ENCODE peak calls at places on chromosomes 6 and 20, in six cellular contexts. One of them, this sample, is unnamed.

GRCh38 chr6:116695398-116695797 is 14.4 kb downstream of the KPNA5 start:
- DNase-seq in mesenchymal stem cell: peak
- DNase-seq in neuronal stem cell: no peak
- DNase-seq in H1: no peak
- DNase-seq in IMR-90: no peak
- DNase-seq in trophoblast cell: no peak
- DNase-seq in this sample: no peak

GRCh38 chr6:46271107-46271506 is 100.3 kb upstream of the ENPP5 start:
- DNase-seq in mesenchymal stem cell: no peak
- DNase-seq in neuronal stem cell: no peak
- DNase-seq in H1: no peak
- DNase-seq in IMR-90: no peak
- DNase-seq in trophoblast cell: no peak
- DNase-seq in this sample: no peak

GRCh38 chr6:113763311-113763766 is 93.8 kb upstream of the MARCKS start:
- DNase-seq in mesenchymal stem cell: no peak
- DNase-seq in neuronal stem cell: no peak
- DNase-seq in H1: no peak
- DNase-seq in IMR-90: peak
- DNase-seq in trophoblast cell: peak
- DNase-seq in this sample: no peak

GRCh38 chr6:11778648-11779307 is at the start of gene ADTRP:
- DNase-seq in mesenchymal stem cell: no peak
- DNase-seq in neuronal stem cell: no peak
- DNase-seq in H1: no peak
- DNase-seq in IMR-90: no peak
- DNase-seq in trophoblast cell: no peak
- DNase-seq in this sample: no peak

GRCh38 chr6:90328004-90328403 is 31.4 kb upstream of the BACH2 start:
- DNase-seq in mesenchymal stem cell: peak
- DNase-seq in neuronal stem cell: no peak
- DNase-seq in H1: no peak
- DNase-seq in IMR-90: peak
- DNase-seq in trophoblast cell: no peak
- DNase-seq in this sample: no peak

GRCh38 chr6:93751969-93752368 is 332.6 kb upstream of the EPHA7 start:
- DNase-seq in mesenchymal stem cell: peak
- DNase-seq in neuronal stem cell: peak
- DNase-seq in H1: no peak
- DNase-seq in IMR-90: no peak
- DNase-seq in trophoblast cell: no peak
- DNase-seq in this sample: no peak

GRCh38 chr6:156857573-156857972 is 80.4 kb downstream of the ARID1B start:
- DNase-seq in mesenchymal stem cell: peak
- DNase-seq in neuronal stem cell: no peak
- DNase-seq in H1: no peak
- DNase-seq in IMR-90: peak
- DNase-seq in trophoblast cell: peak
- DNase-seq in this sample: no peak

GRCh38 chr6:128507337-128508310 is 12.8 kb downstream of the PTPRK start:
- DNase-seq in mesenchymal stem cell: peak
- DNase-seq in neuronal stem cell: no peak
- DNase-seq in H1: no peak
- DNase-seq in IMR-90: peak
- DNase-seq in trophoblast cell: peak
- DNase-seq in this sample: no peak

GRCh38 chr20:3739054-3739925 is 6.8 kb downstream of the HSPA12B start:
- DNase-seq in mesenchymal stem cell: no peak
- DNase-seq in neuronal stem cell: no peak
- DNase-seq in H1: no peak
- DNase-seq in IMR-90: no peak
- DNase-seq in trophoblast cell: no peak
- DNase-seq in this sample: peak

GRCh38 chr20:59159091-59159821 is 4.4 kb upstream of the ZNF831 start:
- DNase-seq in mesenchymal stem cell: no peak
- DNase-seq in neuronal stem cell: no peak
- DNase-seq in H1: peak
- DNase-seq in IMR-90: no peak
- DNase-seq in trophoblast cell: no peak
- DNase-seq in this sample: peak

GRCh38 chr20:58840816-58841538 is 9.7 kb downstream of the GNAS-AS1 start:
- DNase-seq in mesenchymal stem cell: no peak
- DNase-seq in neuronal stem cell: no peak
- DNase-seq in H1: no peak
- DNase-seq in IMR-90: no peak
- DNase-seq in trophoblast cell: no peak
- DNase-seq in this sample: no peak

GRCh38 chr20:50415516-50416268 is 94.5 kb upstream of the PTPN1 start:
- DNase-seq in mesenchymal stem cell: peak
- DNase-seq in neuronal stem cell: no peak
- DNase-seq in H1: peak
- DNase-seq in IMR-90: peak
- DNase-seq in trophoblast cell: peak
- DNase-seq in this sample: peak

GRCh38 chr6:2876210-2877056 is 26.7 kb downstream of the SERPINB9 start:
- DNase-seq in mesenchymal stem cell: peak
- DNase-seq in neuronal stem cell: no peak
- DNase-seq in H1: no peak
- DNase-seq in IMR-90: peak
- DNase-seq in trophoblast cell: peak
- DNase-seq in this sample: no peak

GRCh38 chr6:112216699-112217551 is 37.4 kb downstream of the LAMA4 start:
- DNase-seq in mesenchymal stem cell: peak
- DNase-seq in neuronal stem cell: no peak
- DNase-seq in H1: no peak
- DNase-seq in IMR-90: peak
- DNase-seq in trophoblast cell: peak
- DNase-seq in this sample: no peak

GRCh38 chr20:24132246-24132645 is 143.7 kb upstream of the GGTLC1 start:
- DNase-seq in mesenchymal stem cell: no peak
- DNase-seq in neuronal stem cell: no peak
- DNase-seq in H1: no peak
- DNase-seq in IMR-90: no peak
- DNase-seq in trophoblast cell: peak
- DNase-seq in this sample: no peak

GRCh38 chr6:71457883-71458282 is 169.3 kb downstream of the OGFRL1 start:
- DNase-seq in mesenchymal stem cell: no peak
- DNase-seq in neuronal stem cell: no peak
- DNase-seq in H1: no peak
- DNase-seq in IMR-90: no peak
- DNase-seq in trophoblast cell: no peak
- DNase-seq in this sample: no peak

GRCh38 chr20:58553841-58554240 is 38.6 kb upstream of the APCDD1L start:
- DNase-seq in mesenchymal stem cell: no peak
- DNase-seq in neuronal stem cell: no peak
- DNase-seq in H1: no peak
- DNase-seq in IMR-90: peak
- DNase-seq in trophoblast cell: no peak
- DNase-seq in this sample: peak

GRCh38 chr20:8330785-8331699 is 199.0 kb downstream of the PLCB1 start:
- DNase-seq in mesenchymal stem cell: no peak
- DNase-seq in neuronal stem cell: no peak
- DNase-seq in H1: no peak
- DNase-seq in IMR-90: no peak
- DNase-seq in trophoblast cell: no peak
- DNase-seq in this sample: no peak

GRCh38 chr6:68776382-68776781 is 141.3 kb downstream of the ADGRB3 start:
- DNase-seq in mesenchymal stem cell: no peak
- DNase-seq in neuronal stem cell: no peak
- DNase-seq in H1: no peak
- DNase-seq in IMR-90: no peak
- DNase-seq in trophoblast cell: no peak
- DNase-seq in this sample: no peak

GRCh38 chr6:144063744-144064401 is 31.5 kb downstream of the SF3B5 start:
- DNase-seq in mesenchymal stem cell: peak
- DNase-seq in neuronal stem cell: peak
- DNase-seq in H1: peak
- DNase-seq in IMR-90: no peak
- DNase-seq in trophoblast cell: peak
- DNase-seq in this sample: peak

GRCh38 chr6:49556429-49556837 is 6.0 kb downstream of the C6orf141 start:
- DNase-seq in mesenchymal stem cell: peak
- DNase-seq in neuronal stem cell: no peak
- DNase-seq in H1: no peak
- DNase-seq in IMR-90: peak
- DNase-seq in trophoblast cell: peak
- DNase-seq in this sample: no peak

GRCh38 chr6:112041535-112041934 is 12.4 kb upstream of the CCN6 start:
- DNase-seq in mesenchymal stem cell: no peak
- DNase-seq in neuronal stem cell: no peak
- DNase-seq in H1: no peak
- DNase-seq in IMR-90: no peak
- DNase-seq in trophoblast cell: no peak
- DNase-seq in this sample: no peak

GRCh38 chr6:4970739-4971395 is 33.0 kb downstream of the RPP40 start:
- DNase-seq in mesenchymal stem cell: no peak
- DNase-seq in neuronal stem cell: no peak
- DNase-seq in H1: no peak
- DNase-seq in IMR-90: no peak
- DNase-seq in trophoblast cell: no peak
- DNase-seq in this sample: no peak

GRCh38 chr6:41306187-41306854 is 19.8 kb upstream of the TREM1 start:
- DNase-seq in mesenchymal stem cell: peak
- DNase-seq in neuronal stem cell: peak
- DNase-seq in H1: no peak
- DNase-seq in IMR-90: peak
- DNase-seq in trophoblast cell: peak
- DNase-seq in this sample: peak

GRCh38 chr6:142474446-142475289 is 172.9 kb downstream of the ADGRG6 start:
- DNase-seq in mesenchymal stem cell: peak
- DNase-seq in neuronal stem cell: peak
- DNase-seq in H1: peak
- DNase-seq in IMR-90: peak
- DNase-seq in trophoblast cell: peak
- DNase-seq in this sample: peak

GRCh38 chr6:3359973-3360726 is 96.7 kb downstream of the SLC22A23 start:
- DNase-seq in mesenchymal stem cell: no peak
- DNase-seq in neuronal stem cell: no peak
- DNase-seq in H1: no peak
- DNase-seq in IMR-90: no peak
- DNase-seq in trophoblast cell: no peak
- DNase-seq in this sample: no peak

GRCh38 chr6:32190054-32190945 is at the start of gene PBX2:
- DNase-seq in mesenchymal stem cell: peak
- DNase-seq in neuronal stem cell: peak
- DNase-seq in H1: peak
- DNase-seq in IMR-90: peak
- DNase-seq in trophoblast cell: peak
- DNase-seq in this sample: peak

GRCh38 chr6:32191696-32192607 is 491 bp downstream of the GPSM3 start:
- DNase-seq in mesenchymal stem cell: no peak
- DNase-seq in neuronal stem cell: no peak
- DNase-seq in H1: no peak
- DNase-seq in IMR-90: no peak
- DNase-seq in trophoblast cell: no peak
- DNase-seq in this sample: peak

GRCh38 chr6:32189742-32190053 is 304 bp downstream of the PBX2 start:
- DNase-seq in mesenchymal stem cell: no peak
- DNase-seq in neuronal stem cell: no peak
- DNase-seq in H1: no peak
- DNase-seq in IMR-90: no peak
- DNase-seq in trophoblast cell: no peak
- DNase-seq in this sample: no peak

GRCh38 chr6:32192608-32193039 is at the start of gene GPSM3:
- DNase-seq in mesenchymal stem cell: peak
- DNase-seq in neuronal stem cell: no peak
- DNase-seq in H1: no peak
- DNase-seq in IMR-90: peak
- DNase-seq in trophoblast cell: no peak
- DNase-seq in this sample: peak

GRCh38 chr6:32190946-32191677 is 1.1 kb upstream of the PBX2 start:
- DNase-seq in mesenchymal stem cell: no peak
- DNase-seq in neuronal stem cell: no peak
- DNase-seq in H1: no peak
- DNase-seq in IMR-90: no peak
- DNase-seq in trophoblast cell: no peak
- DNase-seq in this sample: peak
- H2AK5ac ChIP-seq in mesenchymal stem cell: peak
- H2AK5ac ChIP-seq in neuronal stem cell: peak
- H2AK5ac ChIP-seq in H1: peak
- H2AK5ac ChIP-seq in IMR-90: peak
- H2AK5ac ChIP-seq in trophoblast cell: peak
- H2AK5ac ChIP-seq in this sample: no peak

GRCh38 chr6:47690209-47690608 is 8.2 kb upstream of the ADGRF4 start:
- DNase-seq in mesenchymal stem cell: no peak
- DNase-seq in neuronal stem cell: no peak
- DNase-seq in H1: no peak
- DNase-seq in IMR-90: no peak
- DNase-seq in trophoblast cell: no peak
- DNase-seq in this sample: no peak
- H3K14ac ChIP-seq in mesenchymal stem cell: no peak
- H3K14ac ChIP-seq in neuronal stem cell: no peak
- H3K14ac ChIP-seq in H1: no peak
- H3K14ac ChIP-seq in IMR-90: no peak
- H3K14ac ChIP-seq in trophoblast cell: no peak
- H3K14ac ChIP-seq in this sample: no peak

DNA sequence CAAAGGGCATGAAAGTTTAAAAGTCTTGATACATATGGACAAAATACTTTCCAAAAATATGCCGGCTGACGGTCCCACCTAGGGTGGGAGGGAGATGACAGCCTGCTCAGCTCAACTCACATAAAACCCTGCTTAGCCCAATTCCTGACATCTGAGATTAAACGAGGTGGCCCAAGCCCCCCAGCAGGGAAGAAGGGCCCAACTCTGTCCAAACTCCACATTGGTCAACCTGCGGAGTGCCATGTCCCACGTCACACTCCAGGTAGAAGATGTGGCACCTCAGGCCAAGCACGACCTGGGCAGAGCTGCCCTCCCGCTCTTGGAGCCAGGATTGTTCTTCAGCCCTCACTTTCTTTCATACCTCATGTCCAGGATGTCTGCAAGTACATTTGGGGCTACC is 48.2 kb downstream of the FGD2 start:
- DNase-seq in mesenchymal stem cell: no peak
- DNase-seq in neuronal stem cell: no peak
- DNase-seq in H1: no peak
- DNase-seq in IMR-90: no peak
- DNase-seq in trophoblast cell: no peak
- DNase-seq in this sample: no peak
- H2AK5ac ChIP-seq in mesenchymal stem cell: no peak
- H2AK5ac ChIP-seq in neuronal stem cell: no peak
- H2AK5ac ChIP-seq in H1: peak
- H2AK5ac ChIP-seq in IMR-90: peak
- H2AK5ac ChIP-seq in trophoblast cell: no peak
- H2AK5ac ChIP-seq in this sample: no peak

DNA sequence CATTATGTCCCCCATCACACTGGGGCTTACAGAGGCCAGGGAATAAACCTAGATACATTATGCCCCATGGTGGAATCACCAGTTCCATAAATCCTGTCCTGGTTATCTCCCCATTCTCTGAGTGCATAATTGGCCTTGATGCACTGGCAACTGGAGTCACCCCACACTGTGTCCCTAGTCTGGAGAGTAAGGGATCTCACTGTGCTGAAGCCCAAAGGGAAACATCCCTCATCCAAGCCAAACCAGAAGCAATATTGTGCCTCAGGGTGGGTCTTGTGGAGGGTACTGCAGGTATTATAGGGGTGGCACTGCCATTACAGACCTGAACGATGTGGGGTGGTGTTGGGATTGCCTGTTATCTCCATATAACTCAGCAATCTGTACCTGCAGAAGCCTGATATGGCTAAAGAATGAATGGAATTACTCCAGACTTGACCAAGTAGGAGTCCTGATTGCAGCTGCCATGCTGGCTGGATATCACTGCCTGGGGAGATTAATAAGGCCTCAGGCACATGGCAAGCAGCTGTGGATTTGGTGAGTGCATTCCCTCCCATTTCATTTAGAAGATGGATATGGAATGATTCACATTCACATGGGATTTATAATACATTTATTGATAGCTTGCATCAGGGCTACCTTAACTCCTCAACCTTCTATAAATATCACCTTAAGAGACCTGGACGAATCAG is 5.1 kb downstream of the HLA-A start:
- DNase-seq in mesenchymal stem cell: peak
- DNase-seq in neuronal stem cell: no peak
- DNase-seq in H1: no peak
- DNase-seq in IMR-90: no peak
- DNase-seq in trophoblast cell: peak
- DNase-seq in this sample: no peak
- H3K14ac ChIP-seq in mesenchymal stem cell: no peak
- H3K14ac ChIP-seq in neuronal stem cell: no peak
- H3K14ac ChIP-seq in H1: no peak
- H3K14ac ChIP-seq in IMR-90: no peak
- H3K14ac ChIP-seq in trophoblast cell: no peak
- H3K14ac ChIP-seq in this sample: no peak